ENCODE peak calls at places on chromosomes 13 and 19, in ten cellular contexts. B is Caco-2, U is small intestine, V is tibial artery, D is breast epithelium, T is hepatocyte, X is mucosa of descending colon, F is tibial nerve, W is heart right ventricle, M is thoracic aorta. Y is an unnamed sample.
A peak's percentile ranks its signal among the peaks of the same experiment; 100 is the strongest.

GRCh38 chr13:60164490-60164889 is 762 bp upstream of the DIAPH3 start:
- DNase-seq in X (no peak), D (no peak), F (no peak), U (peak; percentile 54), B (no peak), M (no peak), W (no peak), T (no peak), V (no peak), Y (no peak)

GRCh38 chr13:99722419-99722818 is 221.1 kb downstream of the TM9SF2 start:
- DNase-seq in B (no peak), F (no peak), X (no peak), U (no peak), W (no peak), V (no peak), T (no peak), D (no peak), M (no peak), Y (no peak)

GRCh38 chr19:45899919-45900589 is 2.4 kb downstream of the MYPOP start:
- DNase-seq in V (no peak), W (no peak), B (no peak), X (no peak), F (no peak), U (no peak), D (no peak), T (no peak), M (no peak), Y (no peak)

GRCh38 chr19:16015805-16016173 is 60.5 kb upstream of the TPM4 start:
- DNase-seq in F (no peak), V (no peak), X (no peak), U (no peak), T (no peak), D (no peak), B (no peak), M (no peak), W (no peak), Y (no peak)

GRCh38 chr13:48567521-48568331 is 34.8 kb upstream of the RCBTB2 start:
- DNase-seq in B (no peak), F (no peak), X (no peak), U (no peak), W (peak; percentile 41), T (peak; percentile 18), V (no peak), D (no peak), M (no peak), Y (no peak)

GRCh38 chr19:23769691-23770468 is 11.2 kb upstream of the ZNF681 start:
- DNase-seq in M (no peak), D (no peak), W (no peak), B (no peak), X (no peak), T (no peak), F (no peak), U (no peak), V (no peak), Y (no peak)

GRCh38 chr13:112444001-112444311 is 67.8 kb downstream of the SPACA7 start:
- DNase-seq in X (peak; percentile 82), F (peak; percentile 55), U (peak; percentile 52), D (no peak), V (peak; percentile 62), T (peak; percentile 87), W (peak; percentile 46), M (no peak), B (peak; percentile 89), Y (peak; percentile 63)

GRCh38 chr13:60000081-60000480 is 163.6 kb downstream of the DIAPH3 start:
- DNase-seq in U (no peak), W (no peak), T (no peak), M (no peak), F (no peak), X (no peak), D (no peak), V (no peak), B (no peak), Y (no peak)

GRCh38 chr19:49908480-49909420 is 12.1 kb upstream of the IL4I1 start:
- DNase-seq in U (no peak), T (no peak), W (no peak), D (no peak), F (no peak), V (no peak), B (no peak), X (no peak), M (no peak), Y (no peak)

GRCh38 chr19:49910179-49910578 is 13.5 kb upstream of the IL4I1 start:
- DNase-seq in U (no peak), M (no peak), F (no peak), W (no peak), X (no peak), B (no peak), D (no peak), T (no peak), V (no peak), Y (no peak)

GRCh38 chr19:49907745-49908446 is 11.2 kb upstream of the IL4I1 start:
- DNase-seq in D (no peak), X (no peak), F (no peak), W (no peak), V (no peak), U (no peak), T (no peak), M (no peak), B (no peak), Y (no peak)

GRCh38 chr19:49911381-49912145 is 14.9 kb upstream of the IL4I1 start:
- DNase-seq in W (no peak), X (no peak), V (no peak), D (no peak), F (no peak), T (no peak), B (no peak), M (no peak), U (no peak), Y (no peak)

DNA sequence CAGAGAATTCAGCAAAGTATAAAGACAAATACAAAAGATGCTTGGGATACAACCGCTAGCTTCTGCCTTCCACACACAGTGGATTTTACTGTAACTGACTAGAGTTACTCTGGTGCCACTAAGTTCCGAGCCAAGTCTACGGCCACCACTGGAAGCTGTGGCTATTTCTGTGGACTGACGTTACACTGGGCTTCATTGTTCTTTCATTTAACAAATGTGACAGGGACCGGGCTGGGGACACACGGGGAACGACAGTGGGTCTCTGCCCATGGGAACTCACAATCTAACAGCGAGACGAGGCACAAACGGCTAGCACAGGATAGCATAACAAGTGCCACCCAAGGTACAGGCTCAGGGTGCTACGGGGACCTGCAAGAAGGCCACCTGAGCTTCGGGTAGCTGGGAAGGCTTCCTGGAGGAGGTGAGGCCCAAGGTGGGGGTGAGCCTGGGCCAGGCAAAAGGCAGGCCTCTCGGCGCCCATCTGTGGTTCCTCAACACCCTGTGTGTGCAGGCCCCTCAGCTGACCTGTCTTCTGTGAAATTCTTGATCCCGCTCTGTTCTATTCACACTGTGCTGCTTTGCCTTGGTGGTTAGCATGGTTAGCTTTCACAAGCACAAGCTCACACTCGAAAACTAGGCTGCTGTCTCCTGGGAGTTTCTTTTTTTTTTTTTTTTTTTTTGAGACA is 10.3 kb upstream of the IL4I1 start:
- DNase-seq in U (no peak), V (no peak), M (no peak), B (no peak), F (no peak), W (no peak), X (no peak), T (no peak), D (no peak), Y (no peak)
- H3K4me3 ChIP-seq in U (no peak overlapping the region), V (no peak overlapping the region), M (no peak overlapping the region), B (no peak overlapping the region), F (no peak overlapping the region), W (no peak overlapping the region), X (no peak overlapping the region), T (no peak overlapping the region), D (no peak overlapping the region), Y (no peak overlapping the region)

GRCh38 chr19:58516964-58517833 is 2.4 kb downstream of the ZBTB45 start:
- DNase-seq in M (no peak), W (no peak), X (peak; percentile 39), U (no peak), T (no peak), V (no peak), D (no peak), F (no peak), B (no peak), Y (no peak)
- H3K4me1 ChIP-seq in M (peaks cover 13% of the 10 kb centered on the region), W (peaks cover 58% of the 10 kb centered on the region), X (peaks cover 38% of the 10 kb centered on the region), U (peaks cover 10% of the 10 kb centered on the region), T (peaks cover 30% of the 10 kb centered on the region), V (peaks cover 16% of the 10 kb centered on the region), D (peaks cover 21% of the 10 kb centered on the region), F (peaks cover 20% of the 10 kb centered on the region), B (peaks cover 13% of the 10 kb centered on the region), Y (peaks cover 33% of the 10 kb centered on the region)

DNA sequence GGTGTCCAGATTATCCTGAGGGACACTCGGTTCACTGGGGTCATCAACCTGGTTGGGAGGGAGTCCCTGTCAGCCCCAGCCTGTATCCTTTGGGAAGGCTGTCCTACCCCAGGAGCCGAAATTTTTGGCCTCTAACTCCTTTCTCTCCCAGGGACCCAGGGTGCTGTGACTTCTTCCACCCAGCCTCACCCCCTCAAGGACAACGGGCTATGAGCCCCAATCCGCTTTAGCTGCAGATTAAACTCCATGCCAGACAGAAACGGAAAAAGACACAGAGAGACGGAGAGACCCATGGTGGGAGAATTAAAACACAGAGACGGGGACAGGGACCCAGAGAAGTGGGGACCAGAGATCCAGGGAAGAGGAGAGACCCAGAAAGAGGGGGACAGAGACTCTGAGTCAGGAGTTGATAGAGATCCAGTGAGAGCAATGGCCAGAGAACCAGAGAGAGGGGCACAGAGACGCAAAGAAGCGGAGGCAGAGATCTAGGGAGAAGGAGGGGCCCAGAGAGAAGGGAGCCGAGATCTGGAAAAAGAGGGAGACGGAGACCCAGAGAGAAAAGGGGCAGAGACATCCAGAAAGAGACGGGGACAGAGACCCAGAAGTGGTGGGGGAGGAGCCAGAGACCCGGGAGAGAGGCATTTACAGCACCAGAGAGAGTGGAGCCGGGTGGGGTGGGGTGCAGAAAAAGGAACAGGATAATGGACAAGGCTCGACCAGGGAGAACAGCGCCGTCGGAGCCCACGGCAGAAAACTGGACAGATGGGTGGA is 703 bp downstream of the SLC17A7 start:
- DNase-seq in M (no peak), D (no peak), T (no peak), X (no peak), B (no peak), U (no peak), F (peak; percentile 28), W (no peak), V (no peak), Y (no peak)
- H3K4me3 ChIP-seq in M (peak overlapping the region; percentile 5), D (peak overlapping the region; percentile 62), T (no peak overlapping the region), X (no peak overlapping the region), B (peak overlapping the region; percentile 9), U (no peak overlapping the region), F (peak overlapping the region; percentile 30), W (peak overlapping the region; percentile 47), V (peak overlapping the region; percentile 34), Y (peak overlapping the region; percentile 49)

DNA sequence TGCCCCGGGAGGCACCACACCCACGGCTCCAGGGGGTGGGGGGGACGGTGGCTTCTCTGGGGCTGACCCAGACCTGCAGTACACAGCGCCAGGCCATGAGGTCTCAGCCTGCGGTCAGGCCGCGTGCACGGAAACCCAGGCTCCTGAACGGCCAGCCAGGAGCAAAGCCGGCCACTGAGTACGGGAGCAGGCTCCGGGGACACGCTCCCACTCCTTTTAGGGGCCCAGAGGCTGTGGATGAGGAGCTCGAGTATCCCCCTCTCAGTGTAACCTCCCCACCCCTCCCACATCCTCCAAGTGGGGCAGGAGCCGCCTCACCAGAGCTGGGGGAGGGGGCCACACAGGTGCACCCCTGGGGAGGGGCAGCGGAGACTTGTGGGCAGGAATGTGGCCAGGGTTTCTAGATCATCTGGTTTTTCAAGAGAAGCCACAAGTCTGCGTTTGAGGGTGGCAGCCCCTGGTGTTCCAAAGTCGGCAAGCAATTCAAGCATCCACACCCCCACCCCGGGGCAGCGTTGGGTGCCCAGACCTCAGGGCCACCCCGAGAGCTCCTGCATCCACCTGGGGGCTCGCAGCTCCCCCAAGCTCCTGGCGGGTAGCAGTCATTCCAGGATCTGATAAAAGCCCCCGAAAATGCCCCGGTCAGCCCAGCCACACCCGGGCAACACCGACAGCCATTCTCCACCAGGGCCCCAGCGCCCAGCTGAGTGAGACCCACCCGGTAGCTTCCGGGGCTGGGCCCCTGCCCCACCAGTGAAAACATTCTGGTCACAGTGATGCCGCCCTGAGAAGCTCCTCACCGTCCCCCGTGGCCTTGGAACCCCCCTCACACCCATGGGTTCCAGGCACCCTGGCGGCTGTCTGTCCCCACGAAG is 6.1 kb downstream of the SBNO2 start:
- DNase-seq in V (no peak), F (no peak), B (no peak), D (no peak), X (no peak), U (no peak), M (no peak), T (no peak), W (no peak), Y (peak; percentile 48)
- H3K4me1 ChIP-seq in V (no peaks in the 10 kb centered on the region), F (peaks cover 48% of the 10 kb centered on the region), B (peaks cover 3% of the 10 kb centered on the region), D (peaks cover 54% of the 10 kb centered on the region), X (peaks cover 9% of the 10 kb centered on the region), U (no peaks in the 10 kb centered on the region), M (peaks cover 12% of the 10 kb centered on the region), T (peaks cover 19% of the 10 kb centered on the region), W (peaks cover 58% of the 10 kb centered on the region), Y (peaks cover 28% of the 10 kb centered on the region)